ENCODE peak calls at places on chromosomes 2 and 18, in five cellular contexts. E, M, Z, V and H are unnamed samples.

GRCh38 chr2:234249873-234250272 is 199.4 kb downstream of the SPP2 start:
- DNase-seq in E (no peak), M (peak; percentile 81), Z (no peak), V (peak; percentile 77), H (no peak)

GRCh38 chr2:136381722-136382633 is 264.0 kb upstream of the CXCR4 start:
- DNase-seq in E (no peak), M (no peak), Z (peak; percentile 82), V (no peak), H (no peak)

GRCh38 chr2:167275066-167275465 is 386.8 kb downstream of the XIRP2 start:
- DNase-seq in E (no peak), M (no peak), Z (no peak), V (no peak), H (no peak)

GRCh38 chr2:7044253-7045250 is 127.3 kb downstream of the RNF144A start:
- DNase-seq in E (peak; percentile 71), M (no peak), Z (peak; percentile 70), V (peak; percentile 11), H (peak; percentile 44)

GRCh38 chr18:13159579-13159978 is 59.0 kb upstream of the LDLRAD4 start:
- DNase-seq in E (no peak), M (no peak), Z (peak; percentile 71), V (peak; percentile 44), H (peak; percentile 92)

GRCh38 chr2:235866373-235866772 is 301.8 kb downstream of the GBX2 start:
- DNase-seq in E (no peak), M (no peak), Z (no peak), V (no peak), H (no peak)

GRCh38 chr2:238165288-238165921 is 6.6 kb downstream of the ERFE start:
- DNase-seq in E (no peak), M (no peak), Z (no peak), V (no peak), H (no peak)

GRCh38 chr2:176827269-176827668 is 385.3 kb upstream of the HNRNPA3 start:
- DNase-seq in E (no peak), M (no peak), Z (no peak), V (no peak), H (no peak)